ENCODE peak calls at places on chromosomes 5 and 9, in four cellular contexts. O, C, U and W are unnamed samples.

GRCh38 chr5:55064523-55064922 is 37.9 kb upstream of the GZMA start:
- DNase-seq in C (no peak), U (no peak), O (no peak), W (no peak)

GRCh38 chr5:15014809-15015208 is 143.2 kb upstream of the ANKH start:
- DNase-seq in O (no peak), U (no peak), C (no peak), W (no peak)

GRCh38 chr9:69379250-69379982 is 54.4 kb downstream of the ENTREP1 start:
- DNase-seq in C (no peak), U (no peak), O (no peak), W (no peak)

GRCh38 chr9:127912882-127913281 is 4.0 kb downstream of the ST6GALNAC4 start:
- DNase-seq in U (no peak), O (no peak), C (no peak), W (no peak)

GRCh38 chr5:17024686-17025180 is 88.6 kb upstream of the MYO10 start:
- DNase-seq in U (no peak), C (no peak), O (no peak), W (no peak)

GRCh38 chr5:34016750-34017149 is 8.9 kb upstream of the AMACR start:
- DNase-seq in U (no peak), O (no peak), C (no peak), W (no peak)

GRCh38 chr9:137069508-137070071 is 767 bp downstream of the SAPCD2 start:
- DNase-seq in O (no peak), U (no peak), C (peak), W (no peak)

GRCh38 chr9:700365-701282 is 140.9 kb upstream of the DMRT1 start:
- DNase-seq in C (no peak), U (no peak), O (no peak), W (peak)

GRCh38 chr9:93059097-93059959 is 827 bp downstream of the SUSD3 start:
- DNase-seq in O (no peak), U (no peak), C (peak), W (no peak)

GRCh38 chr9:110669439-110669838 is 848 bp downstream of the MUSK start:
- DNase-seq in U (no peak), C (no peak), O (no peak), W (no peak)

GRCh38 chr9:128877852-128878251 is 3.9 kb downstream of the KYAT1 start:
- DNase-seq in C (peak), O (no peak), U (no peak), W (no peak)

GRCh38 chr5:74394543-74394923 is 246.0 kb downstream of the ENC1 start:
- DNase-seq in C (no peak), O (no peak), U (peak), W (no peak)

GRCh38 chr5:38782185-38782584 is 63.6 kb upstream of the OSMR start:
- DNase-seq in U (no peak), O (no peak), C (no peak), W (no peak)

GRCh38 chr5:142095651-142096330 is 12.8 kb upstream of the NDFIP1 start:
- DNase-seq in O (no peak), U (no peak), C (peak), W (no peak)

GRCh38 chr9:95509851-95510529 is 6.8 kb downstream of the PTCH1 start:
- DNase-seq in C (peak), U (no peak), O (no peak), W (no peak)

GRCh38 chr9:4011062-4011461 is 288.8 kb downstream of the GLIS3 start:
- DNase-seq in O (no peak), U (no peak), C (no peak), W (no peak)

GRCh38 chr5:16539169-16539666 is 73.6 kb upstream of the ZNF622 start:
- DNase-seq in O (no peak), U (no peak), C (no peak), W (no peak)

GRCh38 chr9:99093492-99093791 is 11.5 kb upstream of the TGFBR1 start:
- DNase-seq in O (no peak), C (no peak), U (no peak), W (no peak)

GRCh38 chr5:87924451-87924850 is 344.2 kb downstream of the TMEM161B start:
- DNase-seq in O (no peak), C (no peak), U (peak), W (no peak)

GRCh38 chr9:97874617-97875016 is 21.6 kb downstream of the FOXE1 start:
- DNase-seq in C (no peak), U (no peak), O (no peak), W (no peak)

GRCh38 chr5:103446813-103447212 is 115.8 kb downstream of the NUDT12 start:
- DNase-seq in U (no peak), C (no peak), O (no peak), W (no peak)

GRCh38 chr5:88659529-88660325 is 223.3 kb downstream of the MEF2C start:
- DNase-seq in U (peak), O (no peak), C (no peak), W (no peak)

GRCh38 chr5:55308254-55308836 is 556 bp downstream of the MTREX start:
- DNase-seq in U (no peak), C (peak), O (no peak), W (no peak)

GRCh38 chr9:110309661-110310060 is 28.0 kb downstream of the TXNDC8 start:
- DNase-seq in C (no peak), O (no peak), U (no peak), W (no peak)

GRCh38 chr5:150263801-150264621 is 25.6 kb downstream of the CAMK2A start:
- DNase-seq in O (peak), C (no peak), U (no peak), W (no peak)

GRCh38 chr5:111962906-111963305 is 205.9 kb upstream of the NREP start:
- DNase-seq in O (no peak), U (no peak), C (no peak), W (no peak)

GRCh38 chr9:24036459-24036858 is 210.4 kb upstream of the ELAVL2 start:
- DNase-seq in O (no peak), C (no peak), U (no peak), W (no peak)

GRCh38 chr5:173883347-173883924 is 4.7 kb upstream of the CPEB4 start:
- DNase-seq in U (no peak), C (no peak), O (no peak), W (no peak)

GRCh38 chr9:33151007-33151557 is 16.1 kb downstream of the B4GALT1 start:
- DNase-seq in U (no peak), C (peak), O (no peak), W (peak)

GRCh38 chr5:124888050-124888506 is 141.6 kb upstream of the ZNF608 start:
- DNase-seq in U (no peak), O (no peak), C (peak), W (no peak)

GRCh38 chr5:150295741-150296486 is 6.3 kb upstream of the CAMK2A start:
- DNase-seq in C (no peak), O (no peak), U (no peak), W (no peak)

GRCh38 chr9:128916204-128916603 is 4.6 kb upstream of the PHYHD1 start:
- DNase-seq in U (no peak), C (no peak), O (no peak), W (no peak)

GRCh38 chr5:151691706-151692105 is 5.0 kb upstream of the SPARC start:
- DNase-seq in O (no peak), C (no peak), U (no peak), W (no peak)

GRCh38 chr9:36597412-36598178 is 24.9 kb downstream of the MELK start:
- DNase-seq in C (peak), O (peak), U (no peak), W (no peak)

GRCh38 chr9:34675048-34675714 is 12.7 kb upstream of the CCL27 start:
- DNase-seq in C (peak), U (peak), O (peak), W (no peak)

GRCh38 chr9:79015951-79016350 is 555.8 kb upstream of the TLE4 start:
- DNase-seq in U (no peak), C (no peak), O (no peak), W (no peak)

GRCh38 chr9:84153885-84154284 is 173.3 kb downstream of the RMI1 start:
- DNase-seq in U (no peak), C (no peak), O (no peak), W (no peak)

GRCh38 chr9:137421838-137422667 is 909 bp downstream of the EXD3 start:
- DNase-seq in O (no peak), C (no peak), U (peak), W (no peak)

GRCh38 chr5:42502613-42503470 is 79.6 kb downstream of the GHR start:
- DNase-seq in C (no peak), U (no peak), O (no peak), W (no peak)

GRCh38 chr5:157476699-157477408 is 16.8 kb downstream of the NIPAL4 start:
- DNase-seq in U (peak), C (peak), O (peak), W (peak)
- H3K9ac ChIP-seq in U (no peak), C (no peak), O (no peak), W (no peak)

GRCh38 chr5:135998889-135999288 is 29.9 kb upstream of the TGFBI start:
- DNase-seq in O (no peak), C (no peak), U (no peak), W (no peak)
- H3K27ac ChIP-seq in O (no peak), C (no peak), U (no peak), W (no peak)

GRCh38 chr9:89440548-89440947 is 57.4 kb downstream of the SEMA4D start:
- DNase-seq in C (no peak), O (no peak), U (no peak), W (no peak)

GRCh38 chr9:89442016-89442415 is 55.9 kb downstream of the SEMA4D start:
- DNase-seq in U (no peak), O (no peak), C (no peak), W (no peak)

GRCh38 chr9:89441655-89441970 is 56.3 kb downstream of the SEMA4D start:
- DNase-seq in U (no peak), O (no peak), C (no peak), W (no peak)

GRCh38 chr9:89440046-89440445 is 57.9 kb downstream of the SEMA4D start:
- DNase-seq in U (no peak), C (no peak), O (no peak), W (no peak)

GRCh38 chr9:89440951-89441654 is 56.8 kb downstream of the SEMA4D start:
- DNase-seq in C (no peak), U (no peak), O (no peak), W (no peak)
- H3K9ac ChIP-seq in C (no peak), U (no peak), O (no peak), W (no peak)

GRCh38 chr5:52693279-52693678 is 94.4 kb upstream of the ITGA1 start:
- DNase-seq in C (peak), O (no peak), U (peak), W (no peak)
- H3K27ac ChIP-seq in C (no peak), O (no peak), U (no peak), W (no peak)

GRCh38 chr5:5101676-5102075 is 38.5 kb upstream of the ADAMTS16 start:
- DNase-seq in U (no peak), C (no peak), O (no peak), W (no peak)

GRCh38 chr5:5105531-5105930 is 34.6 kb upstream of the ADAMTS16 start:
- DNase-seq in C (no peak), U (no peak), O (no peak), W (no peak)

GRCh38 chr5:5104550-5104949 is 35.6 kb upstream of the ADAMTS16 start:
- DNase-seq in O (no peak), C (no peak), U (no peak), W (no peak)

GRCh38 chr5:5100635-5101034 is 39.5 kb upstream of the ADAMTS16 start:
- DNase-seq in O (no peak), C (no peak), U (no peak), W (no peak)

GRCh38 chr5:5103249-5103648 is 36.9 kb upstream of the ADAMTS16 start:
- DNase-seq in C (no peak), O (no peak), U (no peak), W (no peak)
- H3K9ac ChIP-seq in C (no peak), O (no peak), U (no peak), W (no peak)

DNA sequence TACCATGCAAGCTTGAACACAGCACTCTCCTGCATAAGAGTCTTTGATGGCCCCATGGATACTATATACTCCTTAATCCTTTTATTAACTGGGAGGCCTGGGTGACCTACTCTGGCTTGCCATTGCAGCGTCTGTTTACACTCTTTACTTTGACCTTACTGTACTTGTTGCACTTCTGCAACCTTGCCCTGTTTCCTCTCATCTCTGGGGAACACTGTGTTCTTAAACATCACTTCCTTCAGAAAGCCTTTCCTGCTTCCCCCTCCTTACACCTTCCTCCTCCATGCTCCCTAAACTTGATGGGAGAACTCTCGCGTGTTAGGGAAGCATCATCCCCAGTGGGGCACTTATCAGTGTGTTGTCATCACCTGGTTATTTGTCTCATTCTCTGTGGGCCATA is 222.3 kb downstream of the NR3C1 start:
- DNase-seq in O (no peak), C (no peak), U (no peak), W (no peak)
- H3K27ac ChIP-seq in O (no peak), C (no peak), U (no peak), W (no peak)

GRCh38 chr5:2193142-2193922 is 310.6 kb upstream of the IRX4 start:
- DNase-seq in U (no peak), O (no peak), C (no peak), W (no peak)

GRCh38 chr5:2196416-2196815 is 313.7 kb upstream of the IRX4 start:
- DNase-seq in O (no peak), U (no peak), C (no peak), W (no peak)

GRCh38 chr5:2196989-2197531 is 314.3 kb upstream of the IRX4 start:
- DNase-seq in U (no peak), O (no peak), C (no peak), W (no peak)

GRCh38 chr5:2193923-2194555 is 311.3 kb upstream of the IRX4 start:
- DNase-seq in C (no peak), U (no peak), O (no peak), W (no peak)

GRCh38 chr5:2194949-2195348 is 312.2 kb upstream of the IRX4 start:
- DNase-seq in U (no peak), C (no peak), O (no peak), W (no peak)
- H3K9ac ChIP-seq in U (no peak), C (no peak), O (no peak), W (no peak)